ENCODE peak calls at places on chromosomes 6 and 20, in five cellular contexts. V is HepG2, Y is GM12878, A is SK-N-SH, C is HCT116. J is an unnamed sample.

GRCh38 chr20:24018796-24019195 is 30.2 kb upstream of the GGTLC1 start:
- DNase-seq in A (no peak), V (no peak), C (no peak), Y (no peak), J (no peak)

GRCh38 chr6:82971877-82972460 is 93.7 kb downstream of the UBE3D start:
- DNase-seq in V (no peak), C (no peak), Y (no peak), A (no peak), J (no peak)

GRCh38 chr6:63573899-63574553 is 1.7 kb downstream of the LOC128125822 start:
- DNase-seq in Y (peak; percentile 33), A (peak; percentile 60), V (peak; percentile 87), C (peak; percentile 62), J (peak; percentile 54)

GRCh38 chr6:150528648-150529285 is 70.9 kb upstream of the PLEKHG1 start:
- DNase-seq in C (no peak), A (no peak), Y (no peak), V (no peak), J (peak; percentile 21)

GRCh38 chr6:30678964-30679726 is 6.3 kb upstream of the DHX16 start:
- DNase-seq in Y (no peak), C (no peak), V (peak; percentile 83), A (peak; percentile 90), J (peak; percentile 84)

GRCh38 chr6:119620846-119621570 is 271.4 kb upstream of the MAN1A1 start:
- DNase-seq in Y (no peak), C (peak; percentile 37), A (no peak), V (no peak), J (no peak)

GRCh38 chr6:163259689-163260088 is 154.8 kb upstream of the QKI start:
- DNase-seq in C (no peak), Y (no peak), A (no peak), V (no peak), J (no peak)

GRCh38 chr20:53975761-53976160 is 94.6 kb downstream of the BCAS1 start:
- DNase-seq in A (no peak), Y (no peak), C (no peak), V (peak; percentile 51), J (no peak)

GRCh38 chr20:35643045-35643444 is 21.7 kb downstream of the CPNE1 start:
- DNase-seq in V (no peak), C (no peak), Y (no peak), A (no peak), J (no peak)

GRCh38 chr6:158038291-158039177 is 56.9 kb downstream of the SYNJ2 start:
- DNase-seq in C (no peak), V (no peak), Y (no peak), A (no peak), J (no peak)

GRCh38 chr6:7413151-7413823 is 23.7 kb downstream of the RIOK1 start:
- DNase-seq in C (no peak), V (no peak), A (no peak), Y (no peak), J (no peak)

GRCh38 chr20:31606928-31607639 is 2.0 kb downstream of the ID1 start:
- DNase-seq in V (peak; percentile 99), A (peak; percentile 69), C (peak; percentile 93), Y (no peak), J (peak; percentile 94)

GRCh38 chr6:139829557-139829956 is 455.1 kb upstream of the CITED2 start:
- DNase-seq in V (no peak), A (no peak), C (no peak), Y (no peak), J (no peak)

GRCh38 chr20:58714923-58715708 is 22.5 kb downstream of the NPEPL1 start:
- DNase-seq in V (no peak), Y (no peak), A (peak; percentile 29), C (no peak), J (no peak)

GRCh38 chr6:7051780-7052440 is 55.9 kb upstream of the RREB1 start:
- DNase-seq in C (no peak), A (peak; percentile 64), Y (no peak), V (no peak), J (no peak)

GRCh38 chr6:6224933-6225486 is 95.5 kb downstream of the F13A1 start:
- DNase-seq in Y (no peak), C (no peak), V (peak; percentile 31), A (peak; percentile 15), J (no peak)

GRCh38 chr6:93235775-93236174 is 183.6 kb downstream of the EPHA7 start:
- DNase-seq in V (no peak), C (no peak), Y (no peak), A (no peak), J (no peak)

GRCh38 chr20:38875170-38875993 is 50.8 kb upstream of the FAM83D start:
- DNase-seq in V (no peak), C (no peak), A (peak; percentile 74), Y (peak; percentile 97), J (no peak)

GRCh38 chr6:112010328-112010727 is 43.6 kb upstream of the CCN6 start:
- DNase-seq in V (peak; percentile 41), A (no peak), Y (no peak), C (no peak), J (no peak)

GRCh38 chr6:147909645-147910044 is 401.2 kb downstream of the SAMD5 start:
- DNase-seq in C (no peak), Y (no peak), A (no peak), V (no peak), J (no peak)

GRCh38 chr6:33197431-33198048 is 2.9 kb downstream of the RXRB start:
- DNase-seq in Y (no peak), A (peak; percentile 79), C (peak; percentile 66), V (peak; percentile 80), J (peak; percentile 80)

GRCh38 chr20:8757146-8757545 is 311.7 kb upstream of the PLCB4 start:
- DNase-seq in A (no peak), V (no peak), C (no peak), Y (no peak), J (no peak)

GRCh38 chr20:17138237-17138636 is 88.6 kb upstream of the PCSK2 start:
- DNase-seq in C (no peak), Y (no peak), A (no peak), V (no peak), J (no peak)

GRCh38 chr20:35606127-35606526 is 9.5 kb upstream of the SPAG4 start:
- DNase-seq in V (no peak), C (no peak), A (no peak), Y (no peak), J (no peak)

GRCh38 chr6:145428656-145429173 is 306.6 kb downstream of the EPM2A start:
- DNase-seq in C (no peak), Y (no peak), V (no peak), A (no peak), J (no peak)

GRCh38 chr6:148513145-148514071 is 170.8 kb downstream of the SASH1 start:
- DNase-seq in A (no peak), V (no peak), C (no peak), Y (no peak), J (no peak)

GRCh38 chr6:21164768-21165326 is 428.7 kb upstream of the SOX4 start:
- DNase-seq in C (peak; percentile 2), V (no peak), Y (no peak), A (no peak), J (no peak)

GRCh38 chr6:6409397-6410030 is 89.1 kb upstream of the F13A1 start:
- DNase-seq in A (no peak), C (no peak), V (no peak), Y (no peak), J (no peak)

GRCh38 chr6:9409126-9409525 is 973.8 kb upstream of the SLC35B3 start:
- DNase-seq in V (no peak), Y (no peak), A (no peak), C (no peak), J (no peak)

DNA sequence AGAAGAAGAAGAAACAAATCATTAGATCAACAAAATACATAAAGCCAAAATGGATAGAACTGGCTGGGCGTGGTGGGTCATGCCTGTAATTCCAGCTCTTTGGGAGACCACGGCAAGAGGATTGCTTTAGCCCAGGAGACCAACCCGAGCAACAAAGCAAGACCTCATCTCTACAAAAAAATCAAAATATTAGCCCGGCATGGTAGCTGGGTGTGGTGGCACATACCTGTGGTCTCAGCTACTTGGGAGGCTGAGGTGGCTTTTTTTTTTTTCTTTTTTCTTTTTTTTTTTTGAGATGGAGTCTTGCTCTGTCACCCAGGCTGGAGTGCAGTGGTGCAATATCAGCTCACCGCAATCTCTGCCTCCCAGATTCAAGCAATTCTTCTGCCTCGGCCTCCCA is 21.5 kb downstream of the NINL start:
- DNase-seq in C (no peak), Y (no peak), A (no peak), V (no peak), J (no peak)
- TF ChIP-seq ZBTB33 in C (no peak), Y (no peak), A (no peak), V (no peak), J (no peak)

DNA sequence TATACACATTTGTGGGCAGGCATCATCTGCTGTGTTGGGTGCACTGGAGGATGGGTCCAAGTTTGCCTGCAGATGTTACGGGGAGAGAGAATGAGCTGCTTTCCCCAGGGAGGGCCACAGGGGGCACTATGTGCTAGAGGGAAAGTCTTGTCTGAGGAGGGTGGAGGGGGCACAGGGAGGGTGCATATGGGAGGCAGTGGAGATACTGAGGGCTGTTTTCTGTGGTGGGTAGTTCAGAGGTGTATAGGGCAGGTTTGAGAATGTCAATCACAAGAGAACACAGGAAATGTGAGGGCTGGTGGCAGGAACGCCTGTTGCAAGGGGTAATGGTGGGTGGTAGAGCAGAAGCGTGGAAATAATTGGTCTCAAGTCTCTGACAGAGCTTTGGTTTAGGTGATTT is 7.7 kb upstream of the PTPRA start:
- DNase-seq in C (no peak), V (no peak), A (no peak), Y (no peak), J (peak; percentile 27)
- TF ChIP-seq ZBTB33 in C (no peak), V (no peak), A (no peak), Y (no peak), J (no peak)

DNA sequence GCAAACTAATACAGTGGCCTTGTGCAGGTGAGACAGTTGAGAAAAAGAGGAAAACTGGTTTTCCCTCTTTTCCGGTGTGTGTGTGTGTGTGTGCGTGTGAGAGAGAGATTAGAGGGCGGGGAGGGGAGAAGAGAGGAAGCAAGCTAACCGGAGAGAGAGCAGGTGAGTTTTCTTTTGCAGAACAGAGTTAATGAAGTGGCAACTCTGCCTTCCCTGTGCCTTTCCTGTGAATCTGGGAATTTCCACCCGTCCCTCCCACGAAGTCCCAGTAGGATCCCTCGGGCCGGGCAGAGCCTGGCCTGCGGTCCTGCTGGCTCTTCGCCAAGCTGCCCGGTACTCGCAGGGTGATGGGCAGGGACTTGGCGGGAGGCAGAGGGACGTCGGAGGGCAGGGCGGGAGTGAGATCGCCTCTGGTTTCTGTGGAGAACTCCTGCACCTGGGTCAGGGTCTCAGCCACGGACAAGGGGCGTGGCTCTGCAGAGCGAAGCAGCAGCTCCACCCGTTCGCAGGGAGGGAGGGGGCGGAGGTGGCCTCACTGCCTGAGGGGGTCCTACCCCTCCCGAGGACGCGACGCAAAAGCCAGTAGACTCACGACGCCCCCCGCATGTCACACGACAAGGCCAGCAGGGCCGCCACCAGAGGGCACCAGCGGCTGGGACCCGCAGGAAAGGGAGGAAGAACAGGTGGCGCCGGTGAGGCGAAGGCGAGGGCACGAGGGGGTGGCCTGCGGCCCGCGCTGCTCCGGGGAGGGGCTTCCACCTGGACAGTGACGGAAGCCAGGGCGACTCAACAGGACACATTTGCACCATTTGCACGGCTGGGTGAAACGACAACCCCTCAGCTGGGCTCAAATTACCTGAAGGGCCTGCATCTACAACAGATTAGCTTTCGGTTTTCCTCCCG is 51.2 kb upstream of the RNF182 start:
- DNase-seq in C (peak; percentile 51), Y (peak; percentile 5), A (peak; percentile 92), V (peak; percentile 69), J (peak; percentile 88)
- TF ChIP-seq ZBTB33 in C (no peak), Y (no peak), A (no peak), V (peak; percentile 54), J (peak; percentile 98)

DNA sequence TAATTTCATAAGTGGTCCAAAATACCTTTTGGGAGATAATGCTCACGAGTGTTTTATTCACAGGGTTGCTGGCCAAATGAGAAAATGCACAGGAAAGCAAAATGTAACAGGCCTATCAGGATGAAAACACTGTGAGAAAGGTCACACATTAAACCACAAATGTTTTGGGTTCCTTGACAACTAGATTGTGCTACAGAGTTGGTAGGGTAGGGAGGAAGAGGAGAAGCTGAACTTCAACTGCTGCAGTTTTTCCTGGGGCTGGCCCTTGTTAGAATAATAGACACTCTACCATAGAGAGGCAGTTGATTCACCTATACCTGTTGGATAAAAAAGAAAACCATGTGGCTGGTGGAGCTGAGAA is 28.1 kb upstream of the PAQR8 start:
- DNase-seq in A (no peak), Y (no peak), V (no peak), C (no peak), J (no peak)
- TF ChIP-seq ZBTB33 in A (no peak), Y (no peak), V (no peak), C (no peak), J (no peak)